ENCODE peak calls at places on chromosomes 5 and 9, in seven cellular contexts. B, F, S, O, A, E and D are unnamed samples.

GRCh38 chr9:135506327-135507103 is 6.0 kb downstream of the MRPS2 start:
- DNase-seq in B (no peak), F (no peak), S (peak; percentile 80), O (no peak), A (peak; percentile 44), E (no peak), D (no peak)

GRCh38 chr5:157388148-157388547 is 71.9 kb upstream of the NIPAL4 start:
- DNase-seq in B (no peak), F (no peak), S (no peak), O (no peak), A (peak; percentile 70), E (no peak), D (no peak)

GRCh38 chr9:135221951-135222631 is 134.6 kb downstream of the OLFM1 start:
- DNase-seq in B (no peak), F (no peak), S (no peak), O (no peak), A (peak; percentile 68), E (no peak), D (no peak)

GRCh38 chr9:124835026-124835501 is 18.2 kb upstream of the WDR38 start:
- DNase-seq in B (no peak), F (peak; percentile 36), S (no peak), O (no peak), A (peak; percentile 91), E (no peak), D (peak; percentile 78)

GRCh38 chr5:104247260-104247659 is 684.7 kb upstream of the NUDT12 start:
- DNase-seq in B (no peak), F (no peak), S (no peak), O (no peak), A (no peak), E (no peak), D (no peak)

GRCh38 chr5:89276566-89277305 is 393.8 kb upstream of the MEF2C start:
- DNase-seq in B (no peak), F (no peak), S (no peak), O (no peak), A (no peak), E (no peak), D (no peak)

GRCh38 chr5:104372796-104373195 is 810.2 kb upstream of the NUDT12 start:
- DNase-seq in B (no peak), F (no peak), S (no peak), O (no peak), A (no peak), E (no peak), D (no peak)

GRCh38 chr5:100406640-100407039 is 128.5 kb upstream of the FAM174A start:
- DNase-seq in B (no peak), F (no peak), S (no peak), O (no peak), A (no peak), E (no peak), D (no peak)

GRCh38 chr9:100350188-100350587 is 2.6 kb downstream of the TEX10 start:
- DNase-seq in B (no peak), F (no peak), S (no peak), O (no peak), A (no peak), E (no peak), D (no peak)

GRCh38 chr5:17132444-17133083 is 84.9 kb upstream of the BASP1 start:
- DNase-seq in B (no peak), F (no peak), S (peak; percentile 45), O (no peak), A (peak; percentile 46), E (no peak), D (peak; percentile 67)

GRCh38 chr9:133089271-133089671 is 27.5 kb downstream of the CEL start:
- DNase-seq in B (no peak), F (no peak), S (no peak), O (no peak), A (no peak), E (no peak), D (no peak)

GRCh38 chr9:69744688-69745380 is 15.0 kb downstream of the PTAR1 start:
- DNase-seq in B (no peak), F (no peak), S (no peak), O (no peak), A (no peak), E (no peak), D (no peak)

GRCh38 chr5:133969654-133970324 is 1.4 kb upstream of the C5orf15 start:
- DNase-seq in B (no peak), F (peak; percentile 94), S (no peak), O (no peak), A (no peak), E (peak; percentile 42), D (no peak)
- H3K9ac ChIP-seq in B (no peak overlapping the region), F (peak overlapping the region; percentile 95), S (no peak overlapping the region), O (no peak overlapping the region), A (peak overlapping the region; percentile 97), E (peak overlapping the region; percentile 91), D (no peak overlapping the region)

GRCh38 chr5:148556835-148557234 is 97.5 kb downstream of the HTR4 start:
- DNase-seq in B (no peak), F (no peak), S (no peak), O (no peak), A (no peak), E (no peak), D (no peak)

GRCh38 chr5:148561712-148562365 is 92.5 kb downstream of the HTR4 start:
- DNase-seq in B (no peak), F (no peak), S (no peak), O (no peak), A (no peak), E (no peak), D (no peak)

GRCh38 chr5:148563021-148563420 is 91.3 kb downstream of the HTR4 start:
- DNase-seq in B (no peak), F (no peak), S (no peak), O (no peak), A (no peak), E (no peak), D (no peak)

GRCh38 chr5:148559461-148559860 is 94.9 kb downstream of the HTR4 start:
- DNase-seq in B (no peak), F (no peak), S (no peak), O (no peak), A (no peak), E (no peak), D (peak; percentile 79)

DNA sequence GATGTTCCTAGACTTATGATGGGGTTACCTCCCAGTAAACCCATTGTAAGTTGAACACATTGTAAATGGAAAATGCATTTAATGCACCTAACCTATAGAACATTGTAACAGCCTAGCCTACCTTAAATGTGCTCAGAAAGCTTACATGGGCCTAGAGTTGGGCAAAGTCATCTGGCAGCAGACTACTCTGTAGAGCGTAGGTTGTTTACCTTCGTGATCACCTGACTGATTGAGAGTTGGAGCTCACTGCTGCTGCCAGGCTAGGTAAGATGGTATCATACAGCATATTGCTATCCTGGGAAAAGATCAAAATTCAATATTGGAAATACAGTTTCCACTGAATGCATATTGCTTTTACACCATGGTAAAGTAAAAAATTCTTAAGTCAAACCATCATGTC is 95.4 kb downstream of the HTR4 start:
- DNase-seq in B (no peak), F (no peak), S (no peak), O (no peak), A (no peak), E (no peak), D (no peak)
- TF ChIP-seq MAX in B (no peak), F (no peak), S (no peak), O (no peak), A (no peak), E (no peak), D (no peak)

DNA sequence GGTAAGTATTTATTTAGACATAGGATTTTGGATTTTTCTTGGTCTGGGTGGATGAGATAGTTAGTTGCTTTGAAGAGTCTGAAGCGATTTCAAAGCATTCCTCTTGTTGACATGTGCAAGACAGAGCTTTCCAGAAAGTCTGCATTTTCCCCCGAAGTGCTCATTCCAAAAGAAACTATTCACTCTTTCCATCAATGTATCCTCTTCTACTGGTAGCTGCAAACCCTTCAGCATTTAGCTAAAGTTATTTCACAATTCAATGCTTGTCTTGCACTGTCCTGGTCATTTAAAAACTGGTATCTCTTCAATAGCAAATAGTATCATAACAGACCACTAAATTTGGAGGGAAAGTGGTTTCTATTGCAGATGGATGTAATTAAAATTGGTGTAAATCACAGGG is 13.0 kb downstream of the NREP start:
- DNase-seq in B (no peak), F (no peak), S (no peak), O (no peak), A (no peak), E (no peak), D (no peak)
- H3K79me2 ChIP-seq in B (no peaks in the 10 kb centered on the region), F (peaks cover 10% of the 10 kb centered on the region), S (no peaks in the 10 kb centered on the region), O (peaks cover 8% of the 10 kb centered on the region), A (peaks cover 80% of the 10 kb centered on the region), E (no peaks in the 10 kb centered on the region), D (peaks cover 23% of the 10 kb centered on the region)

GRCh38 chr9:14321517-14322125 is 7.7 kb upstream of the NFIB start:
- DNase-seq in B (no peak), F (no peak), S (no peak), O (no peak), A (no peak), E (no peak), D (peak; percentile 60)
- H3K9ac ChIP-seq in B (peak overlapping the region; percentile 70), F (peak overlapping the region; percentile 56), S (no peak overlapping the region), O (peak overlapping the region; percentile 59), A (peak overlapping the region; percentile 90), E (peak overlapping the region; percentile 74), D (peak overlapping the region; percentile 90)

GRCh38 chr5:6236170-6236793 is 142.1 kb downstream of the MED10 start:
- DNase-seq in B (no peak), F (no peak), S (no peak), O (no peak), A (no peak), E (no peak), D (no peak)
- TF ChIP-seq MAX in B (no peak), F (no peak), S (no peak), O (no peak), A (no peak), E (no peak), D (no peak)